ENCODE peak calls at places on chromosome 7, in four cellular contexts. X is HepG2, M is K562, T is GM12878. P is an unnamed sample.

GRCh38 chr7:156143158-156143557 is 330.9 kb upstream of the SHH start:
- DNase-seq in M (no peak), X (no peak), T (no peak), P (no peak)

GRCh38 chr7:118153551-118154177 is 30.3 kb upstream of the LSM8 start:
- DNase-seq in X (peak), T (no peak), M (peak), P (no peak)

GRCh38 chr7:39056153-39056552 is 78.4 kb downstream of the POU6F2 start:
- DNase-seq in X (no peak), M (no peak), T (no peak), P (no peak)

GRCh38 chr7:112462236-112462635 is 12.0 kb downstream of the IFRD1 start:
- DNase-seq in M (no peak), X (peak), T (no peak), P (no peak)

GRCh38 chr7:40263752-40264390 is 129.1 kb downstream of the SUGCT start:
- DNase-seq in T (no peak), M (no peak), X (peak), P (no peak)

GRCh38 chr7:129376076-129376777 is 58.0 kb upstream of the STRIP2 start:
- DNase-seq in M (peak), X (peak), T (no peak), P (no peak)

GRCh38 chr7:134254311-134254710 is 62.4 kb downstream of the SLC35B4 start:
- DNase-seq in M (no peak), X (no peak), T (no peak), P (no peak)

GRCh38 chr7:138074121-138074520 is 2.1 kb upstream of the AKR1D1 start:
- DNase-seq in M (no peak), T (no peak), X (no peak), P (no peak)

GRCh38 chr7:147308539-147308938 is 1191.9 kb downstream of the CNTNAP2 start:
- DNase-seq in X (no peak), T (no peak), M (no peak), P (no peak)

GRCh38 chr7:70037171-70037933 is 439.1 kb downstream of the AUTS2 start:
- DNase-seq in M (no peak), T (no peak), X (no peak), P (no peak)

GRCh38 chr7:130970196-130970595 is 236.2 kb upstream of the KLF14 start:
- DNase-seq in X (no peak), T (no peak), M (no peak), P (no peak)

GRCh38 chr7:30837581-30837980 is 66.4 kb downstream of the MINDY4 start:
- DNase-seq in M (no peak), X (no peak), T (no peak), P (no peak)

GRCh38 chr7:138477581-138477980 is 17.5 kb downstream of the TRIM24 start:
- DNase-seq in X (no peak), M (no peak), T (no peak), P (no peak)

GRCh38 chr7:91286432-91286831 is 22.2 kb downstream of the FZD1 start:
- DNase-seq in X (no peak), T (no peak), M (no peak), P (no peak)

GRCh38 chr7:92708105-92709042 is 118.2 kb upstream of the FAM133B start:
- DNase-seq in X (no peak), T (no peak), M (no peak), P (no peak)

GRCh38 chr7:113083132-113083833 is 3.3 kb downstream of the GPR85 start:
- DNase-seq in M (no peak), T (no peak), X (no peak), P (no peak)

GRCh38 chr7:17544401-17544800 is 245.9 kb downstream of the AHR start:
- DNase-seq in M (no peak), X (no peak), T (no peak), P (no peak)

GRCh38 chr7:51471199-51472016 is 154.8 kb upstream of the COBL start:
- DNase-seq in M (no peak), X (no peak), T (no peak), P (no peak)

GRCh38 chr7:143884276-143884977 is 17.5 kb downstream of the TCAF1 start:
- DNase-seq in T (no peak), M (peak), X (no peak), P (no peak)

GRCh38 chr7:82313269-82313668 is 130.3 kb downstream of the CACNA2D1 start:
- DNase-seq in M (no peak), T (no peak), X (no peak), P (no peak)

GRCh38 chr7:82317760-82318159 is 125.8 kb downstream of the CACNA2D1 start:
- DNase-seq in T (no peak), M (no peak), X (no peak), P (no peak)

GRCh38 chr7:82319674-82320118 is 123.9 kb downstream of the CACNA2D1 start:
- DNase-seq in M (no peak), T (no peak), X (no peak), P (no peak)

GRCh38 chr7:82312646-82313045 is 130.9 kb downstream of the CACNA2D1 start:
- DNase-seq in T (no peak), M (no peak), X (no peak), P (no peak)

GRCh38 chr7:82317257-82317721 is 126.3 kb downstream of the CACNA2D1 start:
- DNase-seq in M (no peak), X (no peak), T (no peak), P (no peak)
- TF ChIP-seq HDAC6 in M (no peak), X (no peak), T (no peak), P (no peak)

GRCh38 chr7:73976761-73977625 is 51.0 kb upstream of the ELN start:
- DNase-seq in X (no peak), T (no peak), M (no peak), P (no peak)

GRCh38 chr7:73977626-73978618 is 50.1 kb upstream of the ELN start:
- DNase-seq in X (peak), T (no peak), M (no peak), P (no peak)

GRCh38 chr7:73980206-73980605 is 47.8 kb upstream of the ELN start:
- DNase-seq in X (peak), M (no peak), T (no peak), P (no peak)

GRCh38 chr7:73974948-73975926 is 52.7 kb upstream of the ELN start:
- DNase-seq in X (no peak), T (no peak), M (no peak), P (no peak)

GRCh38 chr7:73978681-73979563 is 49.1 kb upstream of the ELN start:
- DNase-seq in X (peak), M (peak), T (peak), P (peak)
- TF ChIP-seq SIN3A in X (no peak), M (no peak), T (no peak), P (peak)

DNA sequence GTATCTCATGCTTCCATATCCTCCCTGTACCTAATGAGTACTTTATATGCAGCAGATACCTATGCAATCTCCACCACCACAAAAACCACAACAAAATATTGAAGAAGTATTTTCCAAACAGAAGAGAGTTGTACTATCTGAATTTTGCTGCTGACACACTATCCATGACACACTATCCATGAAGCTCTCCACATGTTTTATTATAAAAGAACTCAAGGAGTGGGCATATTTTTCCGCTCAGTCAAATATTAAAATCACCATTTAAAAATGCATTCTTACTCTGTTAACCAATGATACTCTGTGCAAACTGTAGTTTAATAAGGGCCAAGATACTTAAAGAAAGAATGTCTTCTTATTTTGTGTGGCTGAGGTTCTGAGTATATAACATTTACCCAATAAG is 2.8 kb downstream of the BET1 start:
- DNase-seq in T (no peak), X (no peak), M (no peak), P (no peak)
- TF ChIP-seq HDAC6 in T (no peak), X (no peak), M (no peak), P (no peak)

DNA sequence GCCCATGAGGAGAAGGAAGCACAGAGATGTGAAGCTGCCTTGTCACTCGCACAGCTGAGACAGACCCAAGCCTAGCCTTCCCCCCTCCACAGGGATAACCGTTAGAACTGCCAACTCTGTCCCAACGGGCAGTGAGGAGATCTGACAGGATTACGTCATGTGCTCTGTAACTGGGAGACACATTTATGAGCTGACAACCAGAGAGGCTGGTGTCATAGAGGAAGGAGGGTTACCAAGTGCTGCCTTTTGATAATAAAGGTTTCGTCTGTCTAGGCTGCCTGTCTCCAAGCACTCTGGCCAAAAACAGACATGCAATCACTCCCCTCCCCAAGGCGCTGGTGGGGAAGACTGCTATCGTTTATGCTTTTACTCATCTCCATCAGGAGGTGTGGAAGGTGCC is 165.9 kb downstream of the PLXNA4 start:
- DNase-seq in T (no peak), M (no peak), X (no peak), P (no peak)
- TF ChIP-seq SIN3A in T (no peak), M (no peak), X (no peak), P (no peak)

DNA sequence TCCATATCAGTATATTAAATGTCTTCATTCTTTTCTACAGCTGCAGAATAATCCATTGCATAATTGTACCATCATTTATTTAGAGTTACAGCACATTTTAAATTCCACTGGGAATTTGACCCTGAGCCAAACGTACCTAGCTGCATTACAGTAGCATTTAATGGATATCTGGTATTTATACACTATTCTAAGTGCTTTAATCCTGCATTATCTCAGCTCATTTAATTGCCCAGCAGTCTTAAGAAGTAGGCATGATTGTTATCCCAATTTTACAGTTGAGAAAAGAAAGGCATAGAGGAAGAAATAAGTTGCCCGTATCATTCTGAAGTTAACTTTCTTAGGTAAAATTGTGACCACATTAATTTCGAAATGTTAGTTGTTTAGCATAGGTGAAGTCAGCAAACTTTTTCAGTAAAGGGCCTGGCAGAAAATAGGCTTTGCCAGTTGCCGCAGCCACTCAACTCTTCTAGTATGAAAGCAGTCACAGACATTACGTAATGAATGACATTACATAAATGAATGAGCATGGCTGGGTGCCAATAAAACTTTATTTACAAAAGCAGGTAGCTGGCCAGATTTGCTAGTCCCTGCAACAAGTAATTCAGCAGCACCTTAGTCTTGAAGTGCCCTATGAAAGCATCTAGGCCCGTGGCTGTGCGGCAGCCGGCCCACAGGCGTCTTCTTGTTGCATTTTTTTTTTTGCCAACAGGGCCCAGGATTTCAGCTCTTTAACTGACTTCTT is 30.0 kb downstream of the GUSB start:
- DNase-seq in M (no peak), T (no peak), X (no peak), P (no peak)
- TF ChIP-seq HDAC6 in M (no peak), T (no peak), X (no peak), P (no peak)

DNA sequence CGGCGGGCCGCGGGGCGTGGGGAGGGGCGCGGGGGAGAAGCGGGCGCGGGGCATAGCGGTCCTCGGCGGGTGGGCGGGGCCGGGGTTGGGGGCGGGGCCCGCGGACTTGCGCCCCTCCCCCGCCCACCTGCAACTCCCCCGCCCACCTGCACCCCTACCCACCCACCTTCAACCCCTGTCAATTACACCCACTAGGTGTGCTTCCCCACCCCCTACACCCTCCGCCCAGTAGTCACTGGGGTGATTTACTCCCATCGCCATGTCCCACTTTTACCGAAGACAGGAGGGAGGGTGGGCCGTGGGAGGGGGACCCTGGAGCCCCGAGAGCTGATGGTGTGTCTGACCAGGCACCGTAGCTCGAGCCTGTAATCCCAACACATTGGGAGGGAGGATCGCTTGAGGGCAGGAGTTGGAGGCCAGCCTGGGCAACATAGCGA is 559 bp downstream of the KCTD7 start:
- DNase-seq in M (peak), X (no peak), T (no peak), P (no peak)
- TF ChIP-seq SIN3A in M (no peak), X (no peak), T (no peak), P (no peak)

GRCh38 chr7:128165927-128166420 is 75.1 kb upstream of the LEP start:
- DNase-seq in T (no peak), M (no peak), X (no peak), P (no peak)

GRCh38 chr7:128168667-128169210 is 72.3 kb upstream of the LEP start:
- DNase-seq in T (no peak), X (no peak), M (peak), P (peak)

GRCh38 chr7:128166603-128167315 is 74.3 kb upstream of the LEP start:
- DNase-seq in M (no peak), X (no peak), T (no peak), P (peak)

GRCh38 chr7:128167316-128167691 is 73.8 kb upstream of the LEP start:
- DNase-seq in M (peak), X (no peak), T (no peak), P (no peak)

GRCh38 chr7:128167791-128168666 is 73.0 kb upstream of the LEP start:
- DNase-seq in M (no peak), T (no peak), X (no peak), P (peak)
- TF ChIP-seq HDAC6 in M (no peak), T (no peak), X (no peak), P (no peak)

DNA sequence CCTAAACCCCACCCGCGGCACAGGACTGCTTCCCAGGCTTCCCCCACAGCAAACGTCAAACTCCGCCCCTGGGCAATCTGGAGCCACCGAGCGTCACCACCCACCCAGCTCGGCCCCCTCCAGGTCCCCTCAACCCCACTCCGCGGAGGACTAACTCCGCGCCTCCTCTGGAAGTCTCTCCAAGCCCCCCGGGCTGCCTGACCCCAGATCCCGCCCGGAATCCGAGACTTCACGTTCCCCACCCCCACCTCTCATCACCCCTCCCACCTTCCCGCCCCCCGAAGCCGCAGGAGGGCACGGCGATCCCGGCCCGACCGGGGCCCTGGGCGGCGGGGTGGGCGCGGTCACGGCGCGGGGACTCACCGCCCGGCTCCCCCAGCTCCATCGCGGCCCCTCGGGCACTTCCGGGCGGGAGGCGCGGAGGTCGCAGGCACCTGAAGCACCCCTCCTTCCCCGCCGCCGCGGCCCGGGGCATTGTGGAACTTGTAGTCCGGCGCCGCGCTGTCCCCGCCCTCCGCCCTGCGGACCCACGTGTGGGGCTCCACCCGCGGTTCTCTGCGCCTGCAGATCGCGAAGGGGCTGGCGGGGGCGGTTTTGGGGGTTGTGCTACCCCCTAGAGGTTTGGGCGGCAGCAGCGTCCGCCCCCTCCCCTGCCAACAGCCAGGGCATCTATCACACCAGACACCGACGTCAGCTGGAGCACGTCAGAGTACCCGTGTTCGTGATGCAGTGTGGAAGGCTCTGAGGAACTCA is at the start of gene TMUB1:
- DNase-seq in T (no peak), X (peak), M (peak), P (peak)
- TF ChIP-seq SIN3A in T (peak), X (peak), M (peak), P (no peak)

DNA sequence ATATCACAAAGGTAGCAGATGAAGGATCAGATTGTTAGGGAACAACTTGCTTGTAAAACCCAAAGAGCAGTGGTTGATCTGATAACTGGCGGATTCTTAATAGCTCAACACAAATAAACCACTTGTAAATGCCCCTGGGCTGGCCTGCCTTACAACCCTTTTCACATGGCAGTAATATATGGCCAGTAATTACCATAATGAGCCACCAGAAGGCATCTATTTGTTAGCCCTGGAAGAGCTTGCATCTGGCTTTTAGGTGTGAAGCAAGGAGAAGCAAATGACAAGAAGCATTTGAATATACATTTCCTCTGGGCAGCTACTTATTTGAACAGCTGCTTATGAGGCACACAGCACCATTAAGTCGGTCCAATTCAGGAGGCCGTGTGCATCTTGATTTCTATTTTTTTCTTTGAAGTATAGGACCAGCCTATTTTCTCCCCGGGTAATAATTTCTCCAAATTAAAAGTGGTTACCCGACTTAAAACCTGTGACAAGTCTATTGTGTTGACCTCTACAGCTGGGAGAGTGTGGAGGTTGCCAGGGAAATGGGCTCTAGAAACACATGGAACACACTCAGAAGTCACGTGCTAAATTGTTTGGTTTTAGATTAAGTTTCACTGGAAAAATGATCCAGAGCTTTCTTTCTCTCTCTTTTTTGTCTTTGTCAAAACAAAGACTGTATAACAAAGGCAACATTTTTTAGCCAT is 113.4 kb downstream of the SEM1 start:
- DNase-seq in T (no peak), X (no peak), M (no peak), P (no peak)
- TF ChIP-seq HDAC6 in T (no peak), X (no peak), M (no peak), P (no peak)